ENCODE peak calls at places on chromosomes 12 and 14, in four cellular contexts. One of them, this sample, is unnamed.

GRCh38 chr14:105419305-105420091 is at the start of gene MTA1:
- DNase-seq in caudate nucleus: no peak
- DNase-seq in OCI-M1: peak
- DNase-seq in spleen: peak
- DNase-seq in this sample: peak

GRCh38 chr12:55681142-55682077 is 26.3 kb downstream of the ITGA7 start:
- DNase-seq in caudate nucleus: no peak
- DNase-seq in OCI-M1: peak
- DNase-seq in spleen: peak
- DNase-seq in this sample: no peak

GRCh38 chr12:91178139-91178561 is 4.5 kb downstream of the DCN start:
- DNase-seq in caudate nucleus: no peak
- DNase-seq in OCI-M1: peak
- DNase-seq in spleen: no peak
- DNase-seq in this sample: no peak

GRCh38 chr14:98580131-98580678 is 691.8 kb downstream of the BCL11B start:
- DNase-seq in caudate nucleus: no peak
- DNase-seq in OCI-M1: peak
- DNase-seq in spleen: no peak
- DNase-seq in this sample: peak

GRCh38 chr12:39122562-39123204 is 217.3 kb upstream of the CPNE8 start:
- DNase-seq in caudate nucleus: no peak
- DNase-seq in OCI-M1: no peak
- DNase-seq in spleen: no peak
- DNase-seq in this sample: peak

GRCh38 chr14:76599141-76599540 is 162.1 kb upstream of the VASH1 start:
- DNase-seq in caudate nucleus: no peak
- DNase-seq in OCI-M1: no peak
- DNase-seq in spleen: no peak
- DNase-seq in this sample: no peak

GRCh38 chr12:34398366-34398705 is 376.0 kb downstream of the ALG10 start:
- DNase-seq in caudate nucleus: no peak
- DNase-seq in OCI-M1: no peak
- DNase-seq in spleen: peak
- DNase-seq in this sample: no peak

GRCh38 chr12:42625611-42626010 is 36.1 kb upstream of the PRICKLE1 start:
- DNase-seq in caudate nucleus: no peak
- DNase-seq in OCI-M1: peak
- DNase-seq in spleen: no peak
- DNase-seq in this sample: no peak

GRCh38 chr12:80553316-80553715 is 109.3 kb downstream of the PTPRQ start:
- DNase-seq in caudate nucleus: no peak
- DNase-seq in OCI-M1: no peak
- DNase-seq in spleen: no peak
- DNase-seq in this sample: no peak

GRCh38 chr12:101018540-101018939 is 191.5 kb downstream of the SLC5A8 start:
- DNase-seq in caudate nucleus: no peak
- DNase-seq in OCI-M1: no peak
- DNase-seq in spleen: no peak
- DNase-seq in this sample: no peak

GRCh38 chr12:58189030-58189429 is 247.7 kb downstream of the ATP23 start:
- DNase-seq in caudate nucleus: no peak
- DNase-seq in OCI-M1: no peak
- DNase-seq in spleen: no peak
- DNase-seq in this sample: no peak

GRCh38 chr12:49451468-49452259 is 84.4 kb downstream of the SPATS2 start:
- DNase-seq in caudate nucleus: no peak
- DNase-seq in OCI-M1: no peak
- DNase-seq in spleen: no peak
- DNase-seq in this sample: no peak

GRCh38 chr14:44979740-44980346 is 17.9 kb downstream of the TOGARAM1 start:
- DNase-seq in caudate nucleus: no peak
- DNase-seq in OCI-M1: no peak
- DNase-seq in spleen: no peak
- DNase-seq in this sample: no peak

GRCh38 chr14:97625512-97625911 is 828.3 kb downstream of the VRK1 start:
- DNase-seq in caudate nucleus: no peak
- DNase-seq in OCI-M1: no peak
- DNase-seq in spleen: no peak
- DNase-seq in this sample: no peak

GRCh38 chr12:92496790-92497189 is 206.0 kb upstream of the PLEKHG7 start:
- DNase-seq in caudate nucleus: no peak
- DNase-seq in OCI-M1: no peak
- DNase-seq in spleen: no peak
- DNase-seq in this sample: no peak

GRCh38 chr14:91876492-91876891 is 9.2 kb upstream of the TC2N start:
- DNase-seq in caudate nucleus: no peak
- DNase-seq in OCI-M1: no peak
- DNase-seq in spleen: no peak
- DNase-seq in this sample: no peak

GRCh38 chr12:46372852-46373302 is 304 bp upstream of the SLC38A2 start:
- DNase-seq in caudate nucleus: no peak
- DNase-seq in OCI-M1: no peak
- DNase-seq in spleen: no peak
- DNase-seq in this sample: no peak

GRCh38 chr12:99131761-99132199 is 486.7 kb downstream of the APAF1 start:
- DNase-seq in caudate nucleus: no peak
- DNase-seq in OCI-M1: no peak
- DNase-seq in spleen: no peak
- DNase-seq in this sample: no peak

GRCh38 chr14:102316048-102316745 is 3.3 kb upstream of the ZNF839 start:
- DNase-seq in caudate nucleus: no peak
- DNase-seq in OCI-M1: peak
- DNase-seq in spleen: peak
- DNase-seq in this sample: no peak

GRCh38 chr12:4044736-4045432 is 171.7 kb upstream of the PARP11 start:
- DNase-seq in caudate nucleus: no peak
- DNase-seq in OCI-M1: no peak
- DNase-seq in spleen: no peak
- DNase-seq in this sample: no peak

GRCh38 chr14:74763803-74764531 is 851 bp downstream of the YLPM1 start:
- DNase-seq in caudate nucleus: no peak
- DNase-seq in OCI-M1: no peak
- DNase-seq in spleen: no peak
- DNase-seq in this sample: peak

GRCh38 chr14:106308839-106309389 is 782.5 kb downstream of the TMEM121 start:
- DNase-seq in caudate nucleus: no peak
- DNase-seq in OCI-M1: peak
- DNase-seq in spleen: peak
- DNase-seq in this sample: peak

GRCh38 chr14:77882631-77883030 is 82.7 kb downstream of the ADCK1 start:
- DNase-seq in caudate nucleus: no peak
- DNase-seq in OCI-M1: no peak
- DNase-seq in spleen: peak
- DNase-seq in this sample: no peak

GRCh38 chr12:23055004-23055403 is 430.0 kb downstream of the ETNK1 start:
- DNase-seq in caudate nucleus: no peak
- DNase-seq in OCI-M1: peak
- DNase-seq in spleen: no peak
- DNase-seq in this sample: no peak

GRCh38 chr14:102949062-102949800 is 26.8 kb downstream of the AMN start:
- DNase-seq in caudate nucleus: no peak
- DNase-seq in OCI-M1: peak
- DNase-seq in spleen: peak
- DNase-seq in this sample: peak

GRCh38 chr14:103846569-103847438 is 571 bp downstream of the PPP1R13B start:
- DNase-seq in caudate nucleus: no peak
- DNase-seq in OCI-M1: no peak
- DNase-seq in spleen: peak
- DNase-seq in this sample: no peak

GRCh38 chr12:54206807-54207206 is 18.0 kb upstream of the SMUG1 start:
- DNase-seq in caudate nucleus: no peak
- DNase-seq in OCI-M1: no peak
- DNase-seq in spleen: no peak
- DNase-seq in this sample: no peak

GRCh38 chr14:95901014-95901413 is 24.4 kb downstream of the TUNAR start:
- DNase-seq in caudate nucleus: no peak
- DNase-seq in OCI-M1: no peak
- DNase-seq in spleen: no peak
- DNase-seq in this sample: no peak

GRCh38 chr12:57844725-57845477 is 1.6 kb downstream of the CTDSP2 start:
- DNase-seq in caudate nucleus: peak
- DNase-seq in OCI-M1: peak
- DNase-seq in spleen: peak
- DNase-seq in this sample: no peak

GRCh38 chr12:131882804-131883520 is 11.5 kb upstream of the ULK1 start:
- DNase-seq in caudate nucleus: no peak
- DNase-seq in OCI-M1: peak
- DNase-seq in spleen: no peak
- DNase-seq in this sample: no peak

GRCh38 chr12:109154485-109155438 is 38.4 kb downstream of the ACACB start:
- DNase-seq in caudate nucleus: peak
- DNase-seq in OCI-M1: peak
- DNase-seq in spleen: peak
- DNase-seq in this sample: peak

GRCh38 chr12:117049295-117049694 is 49.9 kb downstream of the TESC start:
- DNase-seq in caudate nucleus: no peak
- DNase-seq in OCI-M1: no peak
- DNase-seq in spleen: no peak
- DNase-seq in this sample: no peak

This sample was measured in CD4-positive, alpha-beta memory T cell.